ENCODE peak calls at places on chromosomes 5 and 9, in eight cellular contexts. One of them, this sample, is unnamed.

GRCh38 chr5:94309166-94309565 is 309.2 kb downstream of the KIAA0825 start:
- DNase-seq in activated CD4-positive, alpha-beta T cell treated with anti-CD3 and anti-CD28 coated beads for 24 hours: no peak
- DNase-seq in cardiac muscle cell: no peak
- DNase-seq in NCI-H460: no peak
- DNase-seq in OCI-LY7: no peak
- DNase-seq in posterior cingulate gyrus: no peak
- DNase-seq in stimulated activated CD8-positive, alpha-beta memory T cell treated with anti-CD3 and anti-CD28 coated beads, Interleukin-7, amount 100 ng/mL, for 24 hours: no peak
- DNase-seq in NCI-H446 treated with DMSO at 0.1 percent for 48 hours: no peak
- DNase-seq in this sample: no peak

GRCh38 chr5:76331139-76331538 is 71.9 kb upstream of the IQGAP2 start:
- DNase-seq in cardiac muscle cell: no peak
- DNase-seq in NCI-H460: no peak
- DNase-seq in activated CD4-positive, alpha-beta T cell treated with anti-CD3 and anti-CD28 coated beads for 24 hours: no peak
- DNase-seq in posterior cingulate gyrus: no peak
- DNase-seq in NCI-H446 treated with DMSO at 0.1 percent for 48 hours: no peak
- DNase-seq in OCI-LY7: peak; percentile 24
- DNase-seq in stimulated activated CD8-positive, alpha-beta memory T cell treated with anti-CD3 and anti-CD28 coated beads, Interleukin-7, amount 100 ng/mL, for 24 hours: no peak
- DNase-seq in this sample: no peak

GRCh38 chr9:129583308-129584038 is 37.4 kb downstream of the C9orf50 start:
- DNase-seq in NCI-H446 treated with DMSO at 0.1 percent for 48 hours: no peak
- DNase-seq in activated CD4-positive, alpha-beta T cell treated with anti-CD3 and anti-CD28 coated beads for 24 hours: no peak
- DNase-seq in cardiac muscle cell: peak; percentile 66
- DNase-seq in NCI-H460: no peak
- DNase-seq in OCI-LY7: no peak
- DNase-seq in posterior cingulate gyrus: no peak
- DNase-seq in stimulated activated CD8-positive, alpha-beta memory T cell treated with anti-CD3 and anti-CD28 coated beads, Interleukin-7, amount 100 ng/mL, for 24 hours: no peak
- DNase-seq in this sample: peak; percentile 27

GRCh38 chr5:93891491-93892480 is 150.4 kb upstream of the POU5F2 start:
- DNase-seq in activated CD4-positive, alpha-beta T cell treated with anti-CD3 and anti-CD28 coated beads for 24 hours: no peak
- DNase-seq in cardiac muscle cell: no peak
- DNase-seq in NCI-H460: no peak
- DNase-seq in posterior cingulate gyrus: no peak
- DNase-seq in stimulated activated CD8-positive, alpha-beta memory T cell treated with anti-CD3 and anti-CD28 coated beads, Interleukin-7, amount 100 ng/mL, for 24 hours: no peak
- DNase-seq in OCI-LY7: no peak
- DNase-seq in NCI-H446 treated with DMSO at 0.1 percent for 48 hours: no peak
- DNase-seq in this sample: no peak

GRCh38 chr5:1875843-1876671 is 6.7 kb downstream of the IRX4 start:
- DNase-seq in cardiac muscle cell: no peak
- DNase-seq in posterior cingulate gyrus: no peak
- DNase-seq in activated CD4-positive, alpha-beta T cell treated with anti-CD3 and anti-CD28 coated beads for 24 hours: no peak
- DNase-seq in NCI-H446 treated with DMSO at 0.1 percent for 48 hours: no peak
- DNase-seq in stimulated activated CD8-positive, alpha-beta memory T cell treated with anti-CD3 and anti-CD28 coated beads, Interleukin-7, amount 100 ng/mL, for 24 hours: no peak
- DNase-seq in OCI-LY7: no peak
- DNase-seq in NCI-H460: no peak
- DNase-seq in this sample: peak; percentile 48

GRCh38 chr9:117415584-117415937 is 704 bp upstream of the ASTN2 start:
- DNase-seq in NCI-H460: no peak
- DNase-seq in cardiac muscle cell: no peak
- DNase-seq in activated CD4-positive, alpha-beta T cell treated with anti-CD3 and anti-CD28 coated beads for 24 hours: no peak
- DNase-seq in stimulated activated CD8-positive, alpha-beta memory T cell treated with anti-CD3 and anti-CD28 coated beads, Interleukin-7, amount 100 ng/mL, for 24 hours: no peak
- DNase-seq in posterior cingulate gyrus: no peak
- DNase-seq in OCI-LY7: no peak
- DNase-seq in NCI-H446 treated with DMSO at 0.1 percent for 48 hours: no peak
- DNase-seq in this sample: no peak

GRCh38 chr9:124448019-124448418 is 2.2 kb upstream of the ADGRD2 start:
- DNase-seq in posterior cingulate gyrus: no peak
- DNase-seq in NCI-H460: no peak
- DNase-seq in OCI-LY7: no peak
- DNase-seq in activated CD4-positive, alpha-beta T cell treated with anti-CD3 and anti-CD28 coated beads for 24 hours: no peak
- DNase-seq in NCI-H446 treated with DMSO at 0.1 percent for 48 hours: no peak
- DNase-seq in cardiac muscle cell: no peak
- DNase-seq in stimulated activated CD8-positive, alpha-beta memory T cell treated with anti-CD3 and anti-CD28 coated beads, Interleukin-7, amount 100 ng/mL, for 24 hours: no peak
- DNase-seq in this sample: peak; percentile 50

GRCh38 chr5:57986746-57987145 is 473.1 kb downstream of the PLK2 start:
- DNase-seq in posterior cingulate gyrus: peak; percentile 39
- DNase-seq in stimulated activated CD8-positive, alpha-beta memory T cell treated with anti-CD3 and anti-CD28 coated beads, Interleukin-7, amount 100 ng/mL, for 24 hours: no peak
- DNase-seq in OCI-LY7: no peak
- DNase-seq in activated CD4-positive, alpha-beta T cell treated with anti-CD3 and anti-CD28 coated beads for 24 hours: no peak
- DNase-seq in cardiac muscle cell: peak; percentile 40
- DNase-seq in NCI-H446 treated with DMSO at 0.1 percent for 48 hours: no peak
- DNase-seq in NCI-H460: no peak
- DNase-seq in this sample: no peak

GRCh38 chr5:50786073-50786472 is 119.6 kb downstream of the PARP8 start:
- DNase-seq in stimulated activated CD8-positive, alpha-beta memory T cell treated with anti-CD3 and anti-CD28 coated beads, Interleukin-7, amount 100 ng/mL, for 24 hours: no peak
- DNase-seq in posterior cingulate gyrus: no peak
- DNase-seq in NCI-H460: no peak
- DNase-seq in cardiac muscle cell: peak; percentile 6
- DNase-seq in OCI-LY7: no peak
- DNase-seq in NCI-H446 treated with DMSO at 0.1 percent for 48 hours: no peak
- DNase-seq in activated CD4-positive, alpha-beta T cell treated with anti-CD3 and anti-CD28 coated beads for 24 hours: no peak
- DNase-seq in this sample: no peak

GRCh38 chr5:54207566-54207965 is 102.8 kb downstream of the ARL15 start:
- DNase-seq in OCI-LY7: no peak
- DNase-seq in activated CD4-positive, alpha-beta T cell treated with anti-CD3 and anti-CD28 coated beads for 24 hours: no peak
- DNase-seq in stimulated activated CD8-positive, alpha-beta memory T cell treated with anti-CD3 and anti-CD28 coated beads, Interleukin-7, amount 100 ng/mL, for 24 hours: no peak
- DNase-seq in NCI-H446 treated with DMSO at 0.1 percent for 48 hours: no peak
- DNase-seq in posterior cingulate gyrus: no peak
- DNase-seq in NCI-H460: no peak
- DNase-seq in cardiac muscle cell: no peak
- DNase-seq in this sample: no peak

GRCh38 chr5:502325-503079 is 21.7 kb downstream of the SLC9A3 start:
- DNase-seq in stimulated activated CD8-positive, alpha-beta memory T cell treated with anti-CD3 and anti-CD28 coated beads, Interleukin-7, amount 100 ng/mL, for 24 hours: no peak
- DNase-seq in OCI-LY7: no peak
- DNase-seq in NCI-H460: no peak
- DNase-seq in activated CD4-positive, alpha-beta T cell treated with anti-CD3 and anti-CD28 coated beads for 24 hours: no peak
- DNase-seq in cardiac muscle cell: no peak
- DNase-seq in NCI-H446 treated with DMSO at 0.1 percent for 48 hours: no peak
- DNase-seq in posterior cingulate gyrus: no peak
- DNase-seq in this sample: peak; percentile 61

GRCh38 chr9:101119206-101119819 is 90.8 kb downstream of the PLPPR1 start:
- DNase-seq in OCI-LY7: peak; percentile 30
- DNase-seq in posterior cingulate gyrus: peak; percentile 36
- DNase-seq in activated CD4-positive, alpha-beta T cell treated with anti-CD3 and anti-CD28 coated beads for 24 hours: peak; percentile 19
- DNase-seq in cardiac muscle cell: peak; percentile 25
- DNase-seq in NCI-H460: peak; percentile 53
- DNase-seq in stimulated activated CD8-positive, alpha-beta memory T cell treated with anti-CD3 and anti-CD28 coated beads, Interleukin-7, amount 100 ng/mL, for 24 hours: no peak
- DNase-seq in NCI-H446 treated with DMSO at 0.1 percent for 48 hours: peak; percentile 31
- DNase-seq in this sample: peak; percentile 55

GRCh38 chr9:126722252-126722921 is 82.5 kb upstream of the ZBTB43 start:
- DNase-seq in activated CD4-positive, alpha-beta T cell treated with anti-CD3 and anti-CD28 coated beads for 24 hours: peak; percentile 92
- DNase-seq in stimulated activated CD8-positive, alpha-beta memory T cell treated with anti-CD3 and anti-CD28 coated beads, Interleukin-7, amount 100 ng/mL, for 24 hours: peak; percentile 78
- DNase-seq in NCI-H446 treated with DMSO at 0.1 percent for 48 hours: no peak
- DNase-seq in cardiac muscle cell: peak; percentile 70
- DNase-seq in posterior cingulate gyrus: no peak
- DNase-seq in NCI-H460: peak; percentile 56
- DNase-seq in OCI-LY7: peak; percentile 89
- DNase-seq in this sample: peak; percentile 93

GRCh38 chr9:5269249-5269715 is 35.2 kb downstream of the RLN2 start:
- DNase-seq in OCI-LY7: no peak
- DNase-seq in activated CD4-positive, alpha-beta T cell treated with anti-CD3 and anti-CD28 coated beads for 24 hours: no peak
- DNase-seq in stimulated activated CD8-positive, alpha-beta memory T cell treated with anti-CD3 and anti-CD28 coated beads, Interleukin-7, amount 100 ng/mL, for 24 hours: no peak
- DNase-seq in cardiac muscle cell: peak; percentile 75
- DNase-seq in NCI-H446 treated with DMSO at 0.1 percent for 48 hours: no peak
- DNase-seq in posterior cingulate gyrus: no peak
- DNase-seq in NCI-H460: no peak
- DNase-seq in this sample: no peak

GRCh38 chr5:146745937-146746577 is 132.5 kb downstream of the PPP2R2B start:
- DNase-seq in OCI-LY7: no peak
- DNase-seq in stimulated activated CD8-positive, alpha-beta memory T cell treated with anti-CD3 and anti-CD28 coated beads, Interleukin-7, amount 100 ng/mL, for 24 hours: no peak
- DNase-seq in cardiac muscle cell: no peak
- DNase-seq in activated CD4-positive, alpha-beta T cell treated with anti-CD3 and anti-CD28 coated beads for 24 hours: no peak
- DNase-seq in posterior cingulate gyrus: no peak
- DNase-seq in NCI-H460: no peak
- DNase-seq in NCI-H446 treated with DMSO at 0.1 percent for 48 hours: peak; percentile 33
- DNase-seq in this sample: no peak

GRCh38 chr9:96395964-96396363 is 12.5 kb upstream of the SLC35D2 start:
- DNase-seq in NCI-H446 treated with DMSO at 0.1 percent for 48 hours: no peak
- DNase-seq in cardiac muscle cell: no peak
- DNase-seq in posterior cingulate gyrus: no peak
- DNase-seq in stimulated activated CD8-positive, alpha-beta memory T cell treated with anti-CD3 and anti-CD28 coated beads, Interleukin-7, amount 100 ng/mL, for 24 hours: no peak
- DNase-seq in NCI-H460: no peak
- DNase-seq in activated CD4-positive, alpha-beta T cell treated with anti-CD3 and anti-CD28 coated beads for 24 hours: no peak
- DNase-seq in OCI-LY7: no peak
- DNase-seq in this sample: no peak

GRCh38 chr9:134130503-134131375 is 5.1 kb upstream of the WDR5 start:
- DNase-seq in activated CD4-positive, alpha-beta T cell treated with anti-CD3 and anti-CD28 coated beads for 24 hours: no peak
- DNase-seq in cardiac muscle cell: peak; percentile 39
- DNase-seq in OCI-LY7: no peak
- DNase-seq in NCI-H446 treated with DMSO at 0.1 percent for 48 hours: no peak
- DNase-seq in stimulated activated CD8-positive, alpha-beta memory T cell treated with anti-CD3 and anti-CD28 coated beads, Interleukin-7, amount 100 ng/mL, for 24 hours: no peak
- DNase-seq in NCI-H460: no peak
- DNase-seq in posterior cingulate gyrus: no peak
- DNase-seq in this sample: peak; percentile 60

GRCh38 chr5:127186657-127187056 is 103.9 kb upstream of the MEGF10 start:
- DNase-seq in activated CD4-positive, alpha-beta T cell treated with anti-CD3 and anti-CD28 coated beads for 24 hours: no peak
- DNase-seq in cardiac muscle cell: no peak
- DNase-seq in NCI-H460: no peak
- DNase-seq in NCI-H446 treated with DMSO at 0.1 percent for 48 hours: no peak
- DNase-seq in stimulated activated CD8-positive, alpha-beta memory T cell treated with anti-CD3 and anti-CD28 coated beads, Interleukin-7, amount 100 ng/mL, for 24 hours: no peak
- DNase-seq in OCI-LY7: no peak
- DNase-seq in posterior cingulate gyrus: no peak
- DNase-seq in this sample: no peak

GRCh38 chr9:114286146-114286679 is 36.7 kb upstream of the ORM1 start:
- DNase-seq in NCI-H460: no peak
- DNase-seq in OCI-LY7: no peak
- DNase-seq in activated CD4-positive, alpha-beta T cell treated with anti-CD3 and anti-CD28 coated beads for 24 hours: no peak
- DNase-seq in NCI-H446 treated with DMSO at 0.1 percent for 48 hours: no peak
- DNase-seq in cardiac muscle cell: no peak
- DNase-seq in posterior cingulate gyrus: no peak
- DNase-seq in stimulated activated CD8-positive, alpha-beta memory T cell treated with anti-CD3 and anti-CD28 coated beads, Interleukin-7, amount 100 ng/mL, for 24 hours: no peak
- DNase-seq in this sample: no peak

GRCh38 chr5:124744170-124744911 is 2.1 kb downstream of the ZNF608 start:
- DNase-seq in cardiac muscle cell: peak; percentile 51
- DNase-seq in activated CD4-positive, alpha-beta T cell treated with anti-CD3 and anti-CD28 coated beads for 24 hours: no peak
- DNase-seq in NCI-H446 treated with DMSO at 0.1 percent for 48 hours: no peak
- DNase-seq in stimulated activated CD8-positive, alpha-beta memory T cell treated with anti-CD3 and anti-CD28 coated beads, Interleukin-7, amount 100 ng/mL, for 24 hours: no peak
- DNase-seq in posterior cingulate gyrus: no peak
- DNase-seq in OCI-LY7: peak; percentile 62
- DNase-seq in NCI-H460: no peak
- DNase-seq in this sample: peak; percentile 64

GRCh38 chr5:133962801-133963476 is 5.5 kb downstream of the C5orf15 start:
- DNase-seq in cardiac muscle cell: peak; percentile 47
- DNase-seq in OCI-LY7: no peak
- DNase-seq in posterior cingulate gyrus: no peak
- DNase-seq in activated CD4-positive, alpha-beta T cell treated with anti-CD3 and anti-CD28 coated beads for 24 hours: no peak
- DNase-seq in stimulated activated CD8-positive, alpha-beta memory T cell treated with anti-CD3 and anti-CD28 coated beads, Interleukin-7, amount 100 ng/mL, for 24 hours: no peak
- DNase-seq in NCI-H460: no peak
- DNase-seq in NCI-H446 treated with DMSO at 0.1 percent for 48 hours: no peak
- DNase-seq in this sample: no peak

GRCh38 chr5:158384535-158385421 is 525.8 kb upstream of the CLINT1 start:
- DNase-seq in stimulated activated CD8-positive, alpha-beta memory T cell treated with anti-CD3 and anti-CD28 coated beads, Interleukin-7, amount 100 ng/mL, for 24 hours: no peak
- DNase-seq in NCI-H460: no peak
- DNase-seq in activated CD4-positive, alpha-beta T cell treated with anti-CD3 and anti-CD28 coated beads for 24 hours: no peak
- DNase-seq in OCI-LY7: no peak
- DNase-seq in NCI-H446 treated with DMSO at 0.1 percent for 48 hours: no peak
- DNase-seq in posterior cingulate gyrus: no peak
- DNase-seq in cardiac muscle cell: peak; percentile 88
- DNase-seq in this sample: no peak

GRCh38 chr9:83440641-83441040 is 97.6 kb downstream of the FRMD3 start:
- DNase-seq in stimulated activated CD8-positive, alpha-beta memory T cell treated with anti-CD3 and anti-CD28 coated beads, Interleukin-7, amount 100 ng/mL, for 24 hours: no peak
- DNase-seq in NCI-H460: no peak
- DNase-seq in NCI-H446 treated with DMSO at 0.1 percent for 48 hours: no peak
- DNase-seq in posterior cingulate gyrus: no peak
- DNase-seq in activated CD4-positive, alpha-beta T cell treated with anti-CD3 and anti-CD28 coated beads for 24 hours: no peak
- DNase-seq in OCI-LY7: no peak
- DNase-seq in cardiac muscle cell: peak; percentile 41
- DNase-seq in this sample: no peak

GRCh38 chr9:6354072-6354686 is 26.0 kb downstream of the TPD52L3 start:
- DNase-seq in OCI-LY7: peak; percentile 76
- DNase-seq in stimulated activated CD8-positive, alpha-beta memory T cell treated with anti-CD3 and anti-CD28 coated beads, Interleukin-7, amount 100 ng/mL, for 24 hours: no peak
- DNase-seq in NCI-H460: peak; percentile 38
- DNase-seq in NCI-H446 treated with DMSO at 0.1 percent for 48 hours: peak; percentile 55
- DNase-seq in posterior cingulate gyrus: no peak
- DNase-seq in cardiac muscle cell: peak; percentile 85
- DNase-seq in activated CD4-positive, alpha-beta T cell treated with anti-CD3 and anti-CD28 coated beads for 24 hours: no peak
- DNase-seq in this sample: no peak

GRCh38 chr9:134404376-134405358 is 78.4 kb downstream of the RXRA start:
- DNase-seq in OCI-LY7: no peak
- DNase-seq in cardiac muscle cell: no peak
- DNase-seq in NCI-H460: no peak
- DNase-seq in stimulated activated CD8-positive, alpha-beta memory T cell treated with anti-CD3 and anti-CD28 coated beads, Interleukin-7, amount 100 ng/mL, for 24 hours: no peak
- DNase-seq in NCI-H446 treated with DMSO at 0.1 percent for 48 hours: no peak
- DNase-seq in activated CD4-positive, alpha-beta T cell treated with anti-CD3 and anti-CD28 coated beads for 24 hours: no peak
- DNase-seq in posterior cingulate gyrus: no peak
- DNase-seq in this sample: peak; percentile 84

GRCh38 chr5:54217826-54218503 is 92.4 kb downstream of the ARL15 start:
- DNase-seq in posterior cingulate gyrus: no peak
- DNase-seq in stimulated activated CD8-positive, alpha-beta memory T cell treated with anti-CD3 and anti-CD28 coated beads, Interleukin-7, amount 100 ng/mL, for 24 hours: no peak
- DNase-seq in activated CD4-positive, alpha-beta T cell treated with anti-CD3 and anti-CD28 coated beads for 24 hours: no peak
- DNase-seq in NCI-H460: peak; percentile 70
- DNase-seq in cardiac muscle cell: peak; percentile 88
- DNase-seq in OCI-LY7: peak; percentile 47
- DNase-seq in NCI-H446 treated with DMSO at 0.1 percent for 48 hours: peak; percentile 41
- DNase-seq in this sample: no peak